ENCODE peak calls at places on chromosomes 2 and 18, in nine cellular contexts. One of them, this sample, is unnamed.

GRCh38 chr2:9781252-9781651 is 62.0 kb upstream of the TAF1B start:
- DNase-seq in neural progenitor cell: no peak
- DNase-seq in fibroblast of lung: no peak
- DNase-seq in uterus: no peak
- DNase-seq in AG09309: peak
- DNase-seq in GM23338: no peak
- DNase-seq in A673: no peak
- DNase-seq in BJ: peak
- DNase-seq in transverse colon: no peak
- DNase-seq in this sample: no peak

GRCh38 chr2:215505044-215505786 is 69.3 kb upstream of the FN1 start:
- DNase-seq in A673: no peak
- DNase-seq in BJ: no peak
- DNase-seq in fibroblast of lung: peak
- DNase-seq in transverse colon: peak
- DNase-seq in GM23338: no peak
- DNase-seq in uterus: no peak
- DNase-seq in neural progenitor cell: no peak
- DNase-seq in AG09309: peak
- DNase-seq in this sample: no peak

GRCh38 chr18:26960901-26961300 is 95.4 kb upstream of the AQP4 start:
- DNase-seq in uterus: no peak
- DNase-seq in AG09309: no peak
- DNase-seq in fibroblast of lung: no peak
- DNase-seq in neural progenitor cell: no peak
- DNase-seq in A673: no peak
- DNase-seq in BJ: no peak
- DNase-seq in GM23338: no peak
- DNase-seq in transverse colon: no peak
- DNase-seq in this sample: no peak

GRCh38 chr2:71578665-71579371 is 125.5 kb downstream of the DYSF start:
- DNase-seq in GM23338: no peak
- DNase-seq in BJ: no peak
- DNase-seq in A673: no peak
- DNase-seq in neural progenitor cell: no peak
- DNase-seq in transverse colon: peak
- DNase-seq in AG09309: peak
- DNase-seq in fibroblast of lung: peak
- DNase-seq in uterus: peak
- DNase-seq in this sample: peak

GRCh38 chr2:18380316-18380715 is 180.1 kb downstream of the RDH14 start:
- DNase-seq in fibroblast of lung: no peak
- DNase-seq in A673: peak
- DNase-seq in transverse colon: no peak
- DNase-seq in AG09309: no peak
- DNase-seq in neural progenitor cell: no peak
- DNase-seq in BJ: no peak
- DNase-seq in uterus: no peak
- DNase-seq in GM23338: no peak
- DNase-seq in this sample: no peak

GRCh38 chr2:234495801-234496441 is 960 bp downstream of the ARL4C start:
- DNase-seq in BJ: no peak
- DNase-seq in transverse colon: peak
- DNase-seq in uterus: no peak
- DNase-seq in GM23338: peak
- DNase-seq in neural progenitor cell: peak
- DNase-seq in fibroblast of lung: no peak
- DNase-seq in AG09309: no peak
- DNase-seq in A673: no peak
- DNase-seq in this sample: peak

GRCh38 chr2:25618676-25619075 is 54.7 kb downstream of the DTNB start:
- DNase-seq in AG09309: peak
- DNase-seq in A673: no peak
- DNase-seq in transverse colon: no peak
- DNase-seq in BJ: peak
- DNase-seq in fibroblast of lung: peak
- DNase-seq in uterus: no peak
- DNase-seq in neural progenitor cell: no peak
- DNase-seq in GM23338: no peak
- DNase-seq in this sample: no peak

GRCh38 chr2:224417361-224417729 is 15.4 kb upstream of the FAM124B start:
- DNase-seq in A673: peak
- DNase-seq in fibroblast of lung: peak
- DNase-seq in AG09309: no peak
- DNase-seq in neural progenitor cell: no peak
- DNase-seq in GM23338: peak
- DNase-seq in BJ: no peak
- DNase-seq in uterus: no peak
- DNase-seq in transverse colon: no peak
- DNase-seq in this sample: no peak

DNA sequence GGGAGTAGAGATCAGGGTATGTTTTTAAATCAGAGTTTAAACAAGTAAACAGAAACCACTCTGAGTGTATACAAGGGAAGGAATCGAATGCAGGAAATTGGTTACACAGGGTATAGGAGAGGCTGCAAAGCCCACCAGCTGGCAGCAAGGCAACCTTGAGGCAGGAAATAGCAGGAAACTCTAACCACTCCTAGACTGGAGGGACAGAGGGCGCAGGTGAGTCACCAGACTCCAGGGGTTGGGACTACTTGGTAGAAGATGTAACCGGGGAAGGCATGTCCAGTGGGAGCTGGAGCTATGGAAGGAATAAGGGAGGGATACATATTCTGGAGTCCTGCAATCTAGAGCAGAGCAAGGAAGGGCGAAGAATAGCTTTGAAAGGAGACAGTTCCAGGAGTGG is 152.3 kb downstream of the MEIS1 start:
- DNase-seq in A673: peak
- DNase-seq in GM23338: peak
- DNase-seq in neural progenitor cell: peak
- DNase-seq in uterus: no peak
- DNase-seq in AG09309: no peak
- DNase-seq in fibroblast of lung: peak
- DNase-seq in transverse colon: no peak
- DNase-seq in BJ: no peak
- DNase-seq in this sample: no peak
- TF ChIP-seq CTCF in A673: peak
- TF ChIP-seq CTCF in GM23338: peak
- TF ChIP-seq CTCF in neural progenitor cell: peak
- TF ChIP-seq CTCF in uterus: no peak
- TF ChIP-seq CTCF in AG09309: peak
- TF ChIP-seq CTCF in fibroblast of lung: peak
- TF ChIP-seq CTCF in transverse colon: no peak
- TF ChIP-seq CTCF in BJ: no peak
- TF ChIP-seq CTCF in this sample: no peak

GRCh38 chr2:11539317-11540147 is 5.7 kb downstream of the GREB1 start:
- DNase-seq in BJ: no peak
- DNase-seq in AG09309: no peak
- DNase-seq in neural progenitor cell: peak
- DNase-seq in uterus: peak
- DNase-seq in GM23338: peak
- DNase-seq in fibroblast of lung: no peak
- DNase-seq in transverse colon: peak
- DNase-seq in A673: no peak
- DNase-seq in this sample: no peak
- H3K4me3 ChIP-seq in BJ: no peak
- H3K4me3 ChIP-seq in AG09309: no peak
- H3K4me3 ChIP-seq in neural progenitor cell: no peak
- H3K4me3 ChIP-seq in uterus: peak
- H3K4me3 ChIP-seq in GM23338: peak
- H3K4me3 ChIP-seq in fibroblast of lung: no peak
- H3K4me3 ChIP-seq in transverse colon: no peak
- H3K4me3 ChIP-seq in A673: no peak
- H3K4me3 ChIP-seq in this sample: no peak

GRCh38 chr2:122988395-122989221 is 1036.5 kb upstream of the CNTNAP5 start:
- DNase-seq in transverse colon: no peak
- DNase-seq in BJ: no peak
- DNase-seq in GM23338: peak
- DNase-seq in A673: no peak
- DNase-seq in fibroblast of lung: no peak
- DNase-seq in uterus: no peak
- DNase-seq in AG09309: no peak
- DNase-seq in neural progenitor cell: peak
- DNase-seq in this sample: no peak
- TF ChIP-seq CTCF in transverse colon: no peak
- TF ChIP-seq CTCF in BJ: no peak
- TF ChIP-seq CTCF in GM23338: peak
- TF ChIP-seq CTCF in A673: no peak
- TF ChIP-seq CTCF in fibroblast of lung: no peak
- TF ChIP-seq CTCF in uterus: no peak
- TF ChIP-seq CTCF in AG09309: no peak
- TF ChIP-seq CTCF in neural progenitor cell: no peak
- TF ChIP-seq CTCF in this sample: no peak

DNA sequence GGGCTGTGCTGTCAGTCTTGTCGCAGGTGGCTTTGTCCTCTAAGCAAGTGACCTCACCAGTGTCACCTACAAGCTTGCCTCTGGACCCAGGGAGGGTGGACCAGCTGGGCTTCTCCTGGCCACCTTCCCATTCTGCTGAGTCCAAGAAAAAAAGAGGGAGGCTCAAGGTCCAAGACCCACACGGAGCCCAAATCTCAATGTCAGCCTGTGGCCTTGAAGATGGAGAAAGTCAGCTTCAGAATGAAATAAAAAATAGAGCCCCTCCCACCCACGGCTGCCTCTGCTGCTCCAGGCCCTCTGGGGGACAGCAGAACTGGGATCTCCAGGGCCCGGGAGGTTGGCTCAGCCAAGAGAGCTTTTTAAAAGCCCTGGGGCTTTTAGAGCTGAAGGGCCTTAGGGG is 145.9 kb downstream of the TNS1 start:
- DNase-seq in uterus: no peak
- DNase-seq in BJ: no peak
- DNase-seq in transverse colon: no peak
- DNase-seq in AG09309: no peak
- DNase-seq in fibroblast of lung: no peak
- DNase-seq in A673: no peak
- DNase-seq in GM23338: no peak
- DNase-seq in neural progenitor cell: peak
- DNase-seq in this sample: no peak
- H3K4me3 ChIP-seq in uterus: no peak
- H3K4me3 ChIP-seq in BJ: no peak
- H3K4me3 ChIP-seq in transverse colon: no peak
- H3K4me3 ChIP-seq in AG09309: no peak
- H3K4me3 ChIP-seq in fibroblast of lung: no peak
- H3K4me3 ChIP-seq in A673: no peak
- H3K4me3 ChIP-seq in GM23338: no peak
- H3K4me3 ChIP-seq in neural progenitor cell: no peak
- H3K4me3 ChIP-seq in this sample: no peak

GRCh38 chr18:7775848-7776247 is 208.7 kb downstream of the PTPRM start:
- DNase-seq in BJ: no peak
- DNase-seq in fibroblast of lung: no peak
- DNase-seq in A673: no peak
- DNase-seq in neural progenitor cell: no peak
- DNase-seq in uterus: no peak
- DNase-seq in GM23338: no peak
- DNase-seq in AG09309: no peak
- DNase-seq in transverse colon: no peak
- DNase-seq in this sample: no peak
- TF ChIP-seq CTCF in BJ: no peak
- TF ChIP-seq CTCF in fibroblast of lung: no peak
- TF ChIP-seq CTCF in A673: no peak
- TF ChIP-seq CTCF in neural progenitor cell: no peak
- TF ChIP-seq CTCF in uterus: no peak
- TF ChIP-seq CTCF in GM23338: no peak
- TF ChIP-seq CTCF in AG09309: no peak
- TF ChIP-seq CTCF in transverse colon: no peak
- TF ChIP-seq CTCF in this sample: no peak